ENCODE peak calls at places on chromosomes 13 and 19, in seven cellular contexts. Y is uterus; A is effector memory CD4-positive, alpha-beta T cell; M is CD4-positive, CD25-positive, alpha-beta regulatory T cell; C is tibial artery; V is MM.1S; F is upper lobe of right lung. R is an unnamed sample. For H3K36me3 and H3K4me1, the result is how much of the 10 kb centered on the place peaks cover.

GRCh38 chr13:28550721-28551497 is 56.0 kb upstream of the FLT1 start:
- DNase-seq in Y (no peak), A (no peak), M (no peak), C (no peak), V (no peak), F (no peak), R (no peak)

GRCh38 chr13:77429320-77430142 is 102.6 kb upstream of the MYCBP2 start:
- DNase-seq in Y (no peak), A (no peak), M (no peak), C (no peak), V (peak), F (no peak), R (no peak)

GRCh38 chr13:29522044-29522685 is 73.3 kb downstream of the SLC7A1 start:
- DNase-seq in Y (peak), A (no peak), M (no peak), C (peak), V (no peak), F (no peak), R (no peak)

GRCh38 chr19:56403764-56404704 is at the start of gene ZNF583:
- DNase-seq in Y (peak), A (peak), M (peak), C (peak), V (peak), F (peak), R (peak)

GRCh38 chr19:48671456-48671995 is 1.3 kb downstream of the NTN5 start:
- DNase-seq in Y (no peak), A (no peak), M (no peak), C (no peak), V (no peak), F (no peak), R (no peak)

GRCh38 chr19:35549174-35549788 is 3.9 kb downstream of the TMEM147 start:
- DNase-seq in Y (peak), A (peak), M (peak), C (no peak), V (peak), F (no peak), R (peak)

GRCh38 chr19:32459199-32459865 is 53.8 kb downstream of the DPY19L3 start:
- DNase-seq in Y (no peak), A (no peak), M (no peak), C (no peak), V (no peak), F (no peak), R (no peak)

GRCh38 chr19:39998511-39998910 is 1.7 kb downstream of the ZNF546 start:
- DNase-seq in Y (no peak), A (no peak), M (no peak), C (no peak), V (no peak), F (no peak), R (no peak)

GRCh38 chr19:7366701-7367420 is 18.1 kb downstream of the ARHGEF18 start:
- DNase-seq in Y (no peak), A (no peak), M (no peak), C (no peak), V (peak), F (no peak), R (no peak)

GRCh38 chr13:73307481-73307880 is 248.7 kb downstream of the KLF5 start:
- DNase-seq in Y (no peak), A (no peak), M (no peak), C (no peak), V (no peak), F (no peak), R (no peak)

GRCh38 chr13:48644951-48645350 is 8.8 kb upstream of the CYSLTR2 start:
- DNase-seq in Y (no peak), A (no peak), M (no peak), C (no peak), V (no peak), F (no peak), R (no peak)

GRCh38 chr19:2922987-2923386 is 21.8 kb downstream of the ZNF77 start:
- DNase-seq in Y (no peak), A (no peak), M (no peak), C (no peak), V (no peak), F (no peak), R (no peak)

GRCh38 chr13:84096221-84096620 is 213.9 kb upstream of the SLITRK1 start:
- DNase-seq in Y (no peak), A (no peak), M (no peak), C (no peak), V (no peak), F (no peak), R (no peak)

GRCh38 chr19:10321417-10321797 is 5.6 kb upstream of the FDX2 start:
- DNase-seq in Y (no peak), A (no peak), M (no peak), C (no peak), V (no peak), F (no peak), R (no peak)

GRCh38 chr19:33392341-33393285 is 19.1 kb downstream of the CEBPG start:
- DNase-seq in Y (peak), A (no peak), M (no peak), C (peak), V (no peak), F (peak), R (no peak)

GRCh38 chr13:75636339-75637095 is 387 bp downstream of the LMO7 start:
- DNase-seq in Y (peak), A (peak), M (peak), C (peak), V (peak), F (peak), R (peak)

DNA sequence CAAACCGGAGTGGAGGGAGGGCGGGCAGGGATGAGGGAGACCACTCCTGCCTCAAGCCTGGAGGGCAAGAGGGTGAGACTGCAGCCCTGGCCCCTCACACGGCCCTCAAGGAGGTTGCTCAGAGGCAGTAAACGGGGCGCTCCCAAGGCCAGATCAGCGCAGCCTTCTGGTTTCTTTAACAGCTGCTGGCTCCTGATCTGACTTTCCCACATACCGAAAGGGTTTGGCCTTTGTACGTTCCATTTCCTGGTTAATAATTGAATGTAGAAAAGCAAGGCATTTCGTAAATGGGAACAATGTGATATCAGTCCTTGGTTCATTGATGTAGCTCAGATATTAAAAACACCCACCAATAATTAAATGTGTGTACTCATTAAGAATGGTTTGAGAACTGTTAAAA is 71.5 kb downstream of the GGACT start:
- DNase-seq in Y (no peak), A (no peak), M (no peak), C (no peak), V (no peak), F (no peak), R (no peak)
- H3K27ac ChIP-seq in Y (no peak), A (no peak), M (no peak), C (no peak), V (no peak), F (no peak), R (no peak)

GRCh38 chr19:41714598-41714997 is 6.2 kb downstream of the CEACAM5 start:
- DNase-seq in Y (no peak), A (no peak), M (no peak), C (no peak), V (no peak), F (no peak), R (no peak)

GRCh38 chr19:41720103-41720502 is 11.7 kb downstream of the CEACAM5 start:
- DNase-seq in Y (no peak), A (no peak), M (no peak), C (no peak), V (no peak), F (no peak), R (no peak)

DNA sequence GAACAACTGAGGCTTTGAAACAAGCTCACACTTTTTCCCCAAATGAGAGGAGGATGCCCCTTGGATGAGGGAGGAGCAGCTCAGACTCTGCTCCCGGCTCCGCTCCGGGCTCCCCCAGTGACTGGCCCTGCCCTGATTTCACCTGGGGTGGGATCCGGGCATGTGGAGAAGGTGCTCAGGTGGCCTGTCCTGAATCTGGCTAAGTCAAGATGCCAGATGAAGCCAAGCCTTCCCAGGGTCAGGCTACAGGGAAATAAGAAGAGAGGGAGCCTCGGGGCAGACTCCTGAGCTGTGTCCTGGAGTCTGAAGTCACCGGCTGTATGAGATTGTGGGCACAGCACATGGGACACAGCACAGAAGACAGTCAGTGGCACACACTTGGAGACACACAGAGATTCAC is 10.3 kb downstream of the CEACAM5 start:
- DNase-seq in Y (no peak), A (no peak), M (no peak), C (peak), V (no peak), F (no peak), R (no peak)
- H3K36me3 ChIP-seq in Y (under half), A (under half), M (under half), C (under half), V (under half), F (under half), R (under half)

GRCh38 chr19:55103190-55103589 is 14.2 kb downstream of the PPP1R12C start:
- DNase-seq in Y (no peak), A (no peak), M (no peak), C (no peak), V (no peak), F (no peak), R (no peak)
- H3K4me1 ChIP-seq in Y (under half), A (under half), M (under half), C (under half), V (under half), F (under half), R (under half)

GRCh38 chr13:93966267-93966936 is 513.1 kb downstream of the DCT start:
- DNase-seq in Y (no peak), A (no peak), M (no peak), C (no peak), V (no peak), F (no peak), R (no peak)

GRCh38 chr13:93959796-93960533 is 519.5 kb downstream of the DCT start:
- DNase-seq in Y (no peak), A (no peak), M (no peak), C (no peak), V (no peak), F (no peak), R (no peak)

GRCh38 chr13:93967286-93967685 is 512.2 kb downstream of the DCT start:
- DNase-seq in Y (no peak), A (no peak), M (no peak), C (no peak), V (no peak), F (no peak), R (no peak)

GRCh38 chr13:93965587-93965986 is 513.9 kb downstream of the DCT start:
- DNase-seq in Y (no peak), A (no peak), M (no peak), C (no peak), V (no peak), F (no peak), R (no peak)

DNA sequence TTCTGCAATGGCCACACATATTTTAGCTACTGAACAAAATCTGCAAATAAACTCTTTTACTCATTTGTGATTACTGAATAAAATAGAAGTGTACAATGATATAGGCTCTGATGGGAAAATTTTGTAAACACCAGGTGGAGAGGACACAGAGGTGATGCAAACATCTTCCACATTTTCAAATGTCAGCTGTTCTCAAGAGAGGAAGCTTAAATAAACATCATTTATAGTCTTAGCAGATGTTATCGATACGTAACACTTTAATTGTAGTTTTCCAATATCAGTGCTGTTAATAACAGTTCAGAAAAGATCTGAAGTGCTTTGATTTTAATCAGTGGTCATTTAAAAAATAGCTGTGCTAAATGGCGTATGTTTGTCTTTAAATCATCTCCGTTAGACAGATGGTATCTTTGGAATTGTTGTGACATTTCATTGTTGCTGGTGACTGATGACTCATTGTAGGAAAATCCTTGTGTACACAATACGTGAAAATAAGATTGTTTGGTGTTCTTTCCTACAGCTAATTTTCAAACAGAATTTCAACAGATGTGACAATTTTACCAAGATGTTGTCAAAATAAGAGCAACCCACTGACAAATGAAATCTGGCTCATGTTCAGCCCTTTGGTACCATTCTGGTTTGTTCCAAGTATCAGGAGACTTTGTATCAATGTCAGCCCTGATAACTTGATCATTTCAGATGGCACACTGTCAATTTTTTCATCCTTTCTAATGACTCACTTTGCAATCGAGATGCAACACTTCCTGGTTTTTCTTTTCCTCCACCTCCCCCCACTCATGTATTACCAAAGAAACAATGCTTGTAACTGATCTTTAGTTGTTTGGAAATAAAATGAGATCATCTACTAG is 516.0 kb downstream of the DCT start:
- DNase-seq in Y (no peak), A (no peak), M (no peak), C (no peak), V (no peak), F (no peak), R (no peak)
- H3K27ac ChIP-seq in Y (no peak), A (no peak), M (no peak), C (no peak), V (no peak), F (no peak), R (no peak)

GRCh38 chr19:44228318-44228717 is 16.0 kb downstream of the ZNF227 start:
- DNase-seq in Y (no peak), A (no peak), M (no peak), C (no peak), V (no peak), F (no peak), R (no peak)
- H3K36me3 ChIP-seq in Y (under half), A (half or more), M (half or more), C (half or more), V (under half), F (half or more), R (under half)